ENCODE peak calls at places on chromosome 1, in ten cellular contexts. One of them, this sample, is unnamed.

GRCh38 chr1:155166006-155166372 is 7.1 kb downstream of the KRTCAP2 start:
- DNase-seq in H9: peak; percentile 60
- DNase-seq in OCI-LY7: no peak
- DNase-seq in mammary epithelial cell: no peak
- DNase-seq in CD8-positive, alpha-beta memory T cell: no peak
- DNase-seq in upper lobe of right lung: peak; percentile 54
- DNase-seq in mesenchymal stem cell: no peak
- DNase-seq in colonic mucosa: no peak
- DNase-seq in right lobe of liver: no peak
- DNase-seq in kidney: no peak
- DNase-seq in this sample: no peak

GRCh38 chr1:75097686-75098085 is 36.5 kb upstream of the LHX8 start:
- DNase-seq in H9: no peak
- DNase-seq in OCI-LY7: no peak
- DNase-seq in mammary epithelial cell: peak; percentile 55
- DNase-seq in CD8-positive, alpha-beta memory T cell: no peak
- DNase-seq in upper lobe of right lung: no peak
- DNase-seq in mesenchymal stem cell: no peak
- DNase-seq in colonic mucosa: no peak
- DNase-seq in right lobe of liver: no peak
- DNase-seq in kidney: no peak
- DNase-seq in this sample: no peak

GRCh38 chr1:167548059-167548932 is 5.3 kb downstream of the CREG1 start:
- DNase-seq in H9: no peak
- DNase-seq in OCI-LY7: no peak
- DNase-seq in mammary epithelial cell: peak; percentile 69
- DNase-seq in CD8-positive, alpha-beta memory T cell: no peak
- DNase-seq in upper lobe of right lung: no peak
- DNase-seq in mesenchymal stem cell: peak; percentile 86
- DNase-seq in colonic mucosa: no peak
- DNase-seq in right lobe of liver: no peak
- DNase-seq in kidney: no peak
- DNase-seq in this sample: no peak

GRCh38 chr1:164689672-164690655 is 131.0 kb downstream of the PBX1 start:
- DNase-seq in H9: no peak
- DNase-seq in OCI-LY7: no peak
- DNase-seq in mammary epithelial cell: no peak
- DNase-seq in CD8-positive, alpha-beta memory T cell: no peak
- DNase-seq in upper lobe of right lung: no peak
- DNase-seq in mesenchymal stem cell: no peak
- DNase-seq in colonic mucosa: no peak
- DNase-seq in right lobe of liver: no peak
- DNase-seq in kidney: no peak
- DNase-seq in this sample: no peak

GRCh38 chr1:34164510-34165381 is at the start of gene CSMD2:
- DNase-seq in H9: peak; percentile 68
- DNase-seq in OCI-LY7: no peak
- DNase-seq in mammary epithelial cell: peak; percentile 14
- DNase-seq in CD8-positive, alpha-beta memory T cell: no peak
- DNase-seq in upper lobe of right lung: peak; percentile 70
- DNase-seq in mesenchymal stem cell: peak; percentile 1
- DNase-seq in colonic mucosa: no peak
- DNase-seq in right lobe of liver: no peak
- DNase-seq in kidney: peak; percentile 74
- DNase-seq in this sample: no peak

GRCh38 chr1:183096889-183097288 is 73.7 kb downstream of the LAMC1 start:
- DNase-seq in H9: no peak
- DNase-seq in OCI-LY7: no peak
- DNase-seq in mammary epithelial cell: no peak
- DNase-seq in CD8-positive, alpha-beta memory T cell: no peak
- DNase-seq in upper lobe of right lung: no peak
- DNase-seq in mesenchymal stem cell: peak; percentile 90
- DNase-seq in colonic mucosa: no peak
- DNase-seq in right lobe of liver: no peak
- DNase-seq in kidney: no peak
- DNase-seq in this sample: no peak

GRCh38 chr1:205283270-205284147 is 38.0 kb downstream of the NUAK2 start:
- DNase-seq in H9: no peak
- DNase-seq in OCI-LY7: peak; percentile 40
- DNase-seq in mammary epithelial cell: no peak
- DNase-seq in CD8-positive, alpha-beta memory T cell: no peak
- DNase-seq in upper lobe of right lung: no peak
- DNase-seq in mesenchymal stem cell: no peak
- DNase-seq in colonic mucosa: no peak
- DNase-seq in right lobe of liver: no peak
- DNase-seq in kidney: no peak
- DNase-seq in this sample: no peak

GRCh38 chr1:164838786-164839185 is 279.8 kb downstream of the PBX1 start:
- DNase-seq in H9: no peak
- DNase-seq in OCI-LY7: no peak
- DNase-seq in mammary epithelial cell: peak; percentile 62
- DNase-seq in CD8-positive, alpha-beta memory T cell: no peak
- DNase-seq in upper lobe of right lung: no peak
- DNase-seq in mesenchymal stem cell: no peak
- DNase-seq in colonic mucosa: no peak
- DNase-seq in right lobe of liver: no peak
- DNase-seq in kidney: no peak
- DNase-seq in this sample: no peak

GRCh38 chr1:56301791-56302190 is 277.6 kb downstream of the PLPP3 start:
- DNase-seq in H9: no peak
- DNase-seq in OCI-LY7: no peak
- DNase-seq in mammary epithelial cell: no peak
- DNase-seq in CD8-positive, alpha-beta memory T cell: no peak
- DNase-seq in upper lobe of right lung: no peak
- DNase-seq in mesenchymal stem cell: peak; percentile 89
- DNase-seq in colonic mucosa: no peak
- DNase-seq in right lobe of liver: no peak
- DNase-seq in kidney: no peak
- DNase-seq in this sample: no peak

GRCh38 chr1:1423245-1423597 is 2.1 kb upstream of the ANKRD65 start:
- DNase-seq in H9: no peak
- DNase-seq in OCI-LY7: no peak
- DNase-seq in mammary epithelial cell: no peak
- DNase-seq in CD8-positive, alpha-beta memory T cell: no peak
- DNase-seq in upper lobe of right lung: no peak
- DNase-seq in mesenchymal stem cell: no peak
- DNase-seq in colonic mucosa: no peak
- DNase-seq in right lobe of liver: no peak
- DNase-seq in kidney: no peak
- DNase-seq in this sample: no peak

GRCh38 chr1:233261206-233261605 is 34.3 kb downstream of the PCNX2 start:
- DNase-seq in H9: no peak
- DNase-seq in OCI-LY7: no peak
- DNase-seq in mammary epithelial cell: peak; percentile 4
- DNase-seq in CD8-positive, alpha-beta memory T cell: no peak
- DNase-seq in upper lobe of right lung: no peak
- DNase-seq in mesenchymal stem cell: no peak
- DNase-seq in colonic mucosa: no peak
- DNase-seq in right lobe of liver: no peak
- DNase-seq in kidney: no peak
- DNase-seq in this sample: no peak

GRCh38 chr1:81832573-81832972 is 31.8 kb downstream of the ADGRL2 start:
- DNase-seq in H9: no peak
- DNase-seq in OCI-LY7: no peak
- DNase-seq in mammary epithelial cell: peak; percentile 12
- DNase-seq in CD8-positive, alpha-beta memory T cell: no peak
- DNase-seq in upper lobe of right lung: no peak
- DNase-seq in mesenchymal stem cell: peak; percentile 66
- DNase-seq in colonic mucosa: no peak
- DNase-seq in right lobe of liver: no peak
- DNase-seq in kidney: no peak
- DNase-seq in this sample: no peak

GRCh38 chr1:26472330-26472900 is at the start of gene HMGN2:
- DNase-seq in H9: peak; percentile 88
- DNase-seq in OCI-LY7: peak; percentile 96
- DNase-seq in mammary epithelial cell: peak; percentile 66
- DNase-seq in CD8-positive, alpha-beta memory T cell: peak; percentile 93
- DNase-seq in upper lobe of right lung: peak; percentile 96
- DNase-seq in mesenchymal stem cell: peak; percentile 86
- DNase-seq in colonic mucosa: peak; percentile 96
- DNase-seq in right lobe of liver: peak; percentile 93
- DNase-seq in kidney: peak; percentile 98
- DNase-seq in this sample: peak; percentile 86

GRCh38 chr1:10643607-10644306 is 152.7 kb downstream of the CASZ1 start:
- DNase-seq in H9: no peak
- DNase-seq in OCI-LY7: no peak
- DNase-seq in mammary epithelial cell: no peak
- DNase-seq in CD8-positive, alpha-beta memory T cell: no peak
- DNase-seq in upper lobe of right lung: no peak
- DNase-seq in mesenchymal stem cell: no peak
- DNase-seq in colonic mucosa: no peak
- DNase-seq in right lobe of liver: no peak
- DNase-seq in kidney: no peak
- DNase-seq in this sample: peak; percentile 64

GRCh38 chr1:7405844-7406500 is 365.1 kb upstream of the VAMP3 start:
- DNase-seq in H9: peak; percentile 15
- DNase-seq in OCI-LY7: no peak
- DNase-seq in mammary epithelial cell: no peak
- DNase-seq in CD8-positive, alpha-beta memory T cell: no peak
- DNase-seq in upper lobe of right lung: peak; percentile 33
- DNase-seq in mesenchymal stem cell: no peak
- DNase-seq in colonic mucosa: no peak
- DNase-seq in right lobe of liver: no peak
- DNase-seq in kidney: peak; percentile 42
- DNase-seq in this sample: no peak

GRCh38 chr1:7402548-7402850 is 368.6 kb upstream of the VAMP3 start:
- DNase-seq in H9: no peak
- DNase-seq in OCI-LY7: no peak
- DNase-seq in mammary epithelial cell: no peak
- DNase-seq in CD8-positive, alpha-beta memory T cell: no peak
- DNase-seq in upper lobe of right lung: no peak
- DNase-seq in mesenchymal stem cell: peak; percentile 41
- DNase-seq in colonic mucosa: no peak
- DNase-seq in right lobe of liver: no peak
- DNase-seq in kidney: no peak
- DNase-seq in this sample: no peak

GRCh38 chr1:7401814-7402547 is 369.1 kb upstream of the VAMP3 start:
- DNase-seq in H9: peak; percentile 72
- DNase-seq in OCI-LY7: no peak
- DNase-seq in mammary epithelial cell: peak; percentile 99
- DNase-seq in CD8-positive, alpha-beta memory T cell: no peak
- DNase-seq in upper lobe of right lung: no peak
- DNase-seq in mesenchymal stem cell: peak; percentile 99
- DNase-seq in colonic mucosa: peak; percentile 14
- DNase-seq in right lobe of liver: no peak
- DNase-seq in kidney: no peak
- DNase-seq in this sample: peak; percentile 18

GRCh38 chr1:7404046-7404742 is 366.9 kb upstream of the VAMP3 start:
- DNase-seq in H9: peak; percentile 20
- DNase-seq in OCI-LY7: no peak
- DNase-seq in mammary epithelial cell: no peak
- DNase-seq in CD8-positive, alpha-beta memory T cell: no peak
- DNase-seq in upper lobe of right lung: no peak
- DNase-seq in mesenchymal stem cell: no peak
- DNase-seq in colonic mucosa: no peak
- DNase-seq in right lobe of liver: no peak
- DNase-seq in kidney: no peak
- DNase-seq in this sample: peak; percentile 15

GRCh38 chr1:7403265-7404045 is 367.6 kb upstream of the VAMP3 start:
- DNase-seq in H9: peak; percentile 14
- DNase-seq in OCI-LY7: no peak
- DNase-seq in mammary epithelial cell: peak; percentile 55
- DNase-seq in CD8-positive, alpha-beta memory T cell: no peak
- DNase-seq in upper lobe of right lung: no peak
- DNase-seq in mesenchymal stem cell: peak; percentile 50
- DNase-seq in colonic mucosa: no peak
- DNase-seq in right lobe of liver: no peak
- DNase-seq in kidney: no peak
- DNase-seq in this sample: no peak
- H3K4me1 ChIP-seq in H9: peaks cover 2% of the 10 kb centered on the region
- H3K4me1 ChIP-seq in OCI-LY7: peaks cover 9% of the 10 kb centered on the region
- H3K4me1 ChIP-seq in mammary epithelial cell: peaks cover 11% of the 10 kb centered on the region
- H3K4me1 ChIP-seq in CD8-positive, alpha-beta memory T cell: no peaks in the 10 kb centered on the region
- H3K4me1 ChIP-seq in upper lobe of right lung: no peaks in the 10 kb centered on the region
- H3K4me1 ChIP-seq in mesenchymal stem cell: peaks cover 17% of the 10 kb centered on the region
- H3K4me1 ChIP-seq in colonic mucosa: no peaks in the 10 kb centered on the region
- H3K4me1 ChIP-seq in right lobe of liver: no peaks in the 10 kb centered on the region
- H3K4me1 ChIP-seq in kidney: no peaks in the 10 kb centered on the region
- H3K4me1 ChIP-seq in this sample: no peaks in the 10 kb centered on the region

GRCh38 chr1:178932552-178932906 is 61.7 kb upstream of the ANGPTL1 start:
- DNase-seq in H9: no peak
- DNase-seq in OCI-LY7: no peak
- DNase-seq in mammary epithelial cell: no peak
- DNase-seq in CD8-positive, alpha-beta memory T cell: no peak
- DNase-seq in upper lobe of right lung: no peak
- DNase-seq in mesenchymal stem cell: no peak
- DNase-seq in colonic mucosa: no peak
- DNase-seq in right lobe of liver: no peak
- DNase-seq in kidney: peak; percentile 57
- DNase-seq in this sample: no peak
- H3K4me1 ChIP-seq in H9: peaks cover 4% of the 10 kb centered on the region
- H3K4me1 ChIP-seq in OCI-LY7: no peaks in the 10 kb centered on the region
- H3K4me1 ChIP-seq in mammary epithelial cell: no peaks in the 10 kb centered on the region
- H3K4me1 ChIP-seq in CD8-positive, alpha-beta memory T cell: no peaks in the 10 kb centered on the region
- H3K4me1 ChIP-seq in upper lobe of right lung: peaks cover 22% of the 10 kb centered on the region
- H3K4me1 ChIP-seq in mesenchymal stem cell: peaks cover 5% of the 10 kb centered on the region
- H3K4me1 ChIP-seq in colonic mucosa: no peaks in the 10 kb centered on the region
- H3K4me1 ChIP-seq in right lobe of liver: no peaks in the 10 kb centered on the region
- H3K4me1 ChIP-seq in kidney: peaks cover 9% of the 10 kb centered on the region
- H3K4me1 ChIP-seq in this sample: peaks cover 6% of the 10 kb centered on the region

DNA sequence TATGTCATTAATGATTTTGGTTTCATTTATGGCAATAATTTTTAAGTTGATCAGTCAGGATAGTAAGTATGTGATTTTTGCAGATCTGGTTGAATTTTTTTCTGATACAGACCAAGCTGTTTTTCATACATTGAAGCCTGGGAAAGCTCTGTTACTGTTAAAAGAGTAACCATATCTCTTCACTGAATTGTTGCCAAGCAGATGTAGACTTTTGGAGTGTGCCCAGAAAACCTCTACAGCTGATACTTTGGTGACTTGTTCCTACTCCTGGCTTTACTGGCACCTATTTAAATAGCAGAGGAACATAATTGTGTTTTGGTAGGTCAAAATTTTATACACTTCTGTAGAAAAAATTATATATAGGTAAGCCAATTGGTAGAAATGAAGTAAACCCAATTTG is 49.4 kb downstream of the NFIA start:
- DNase-seq in H9: no peak
- DNase-seq in OCI-LY7: no peak
- DNase-seq in mammary epithelial cell: no peak
- DNase-seq in CD8-positive, alpha-beta memory T cell: no peak
- DNase-seq in upper lobe of right lung: no peak
- DNase-seq in mesenchymal stem cell: no peak
- DNase-seq in colonic mucosa: no peak
- DNase-seq in right lobe of liver: no peak
- DNase-seq in kidney: no peak
- DNase-seq in this sample: no peak
- H3K4me1 ChIP-seq in H9: no peaks in the 10 kb centered on the region
- H3K4me1 ChIP-seq in OCI-LY7: no peaks in the 10 kb centered on the region
- H3K4me1 ChIP-seq in mammary epithelial cell: peaks cover 12% of the 10 kb centered on the region
- H3K4me1 ChIP-seq in CD8-positive, alpha-beta memory T cell: no peaks in the 10 kb centered on the region
- H3K4me1 ChIP-seq in upper lobe of right lung: peaks cover 22% of the 10 kb centered on the region
- H3K4me1 ChIP-seq in mesenchymal stem cell: no peaks in the 10 kb centered on the region
- H3K4me1 ChIP-seq in colonic mucosa: peaks cover 9% of the 10 kb centered on the region
- H3K4me1 ChIP-seq in right lobe of liver: no peaks in the 10 kb centered on the region
- H3K4me1 ChIP-seq in kidney: no peaks in the 10 kb centered on the region
- H3K4me1 ChIP-seq in this sample: peaks cover 17% of the 10 kb centered on the region

DNA sequence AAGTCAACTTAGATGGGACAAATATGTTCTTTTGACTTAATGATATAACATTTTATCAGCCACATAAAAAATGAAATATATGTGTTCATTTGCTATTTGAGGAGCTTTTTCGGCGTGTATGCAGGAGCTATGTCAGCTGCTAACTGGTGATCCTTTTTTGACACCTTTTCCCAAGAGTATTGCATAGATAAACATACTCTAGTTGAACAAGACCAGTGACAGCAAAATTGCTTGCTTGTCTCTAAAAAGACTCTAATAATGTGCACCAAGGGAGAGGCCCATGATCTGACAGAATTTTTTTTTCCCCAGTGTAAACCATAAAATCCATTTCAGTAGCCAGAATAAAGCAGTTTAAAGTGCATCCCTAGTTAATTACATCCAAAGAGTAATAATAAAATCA is 103.6 kb upstream of the BARHL2 start:
- DNase-seq in H9: no peak
- DNase-seq in OCI-LY7: no peak
- DNase-seq in mammary epithelial cell: no peak
- DNase-seq in CD8-positive, alpha-beta memory T cell: no peak
- DNase-seq in upper lobe of right lung: no peak
- DNase-seq in mesenchymal stem cell: no peak
- DNase-seq in colonic mucosa: no peak
- DNase-seq in right lobe of liver: no peak
- DNase-seq in kidney: no peak
- DNase-seq in this sample: no peak
- H3K4me1 ChIP-seq in H9: no peaks in the 10 kb centered on the region
- H3K4me1 ChIP-seq in OCI-LY7: no peaks in the 10 kb centered on the region
- H3K4me1 ChIP-seq in mammary epithelial cell: peaks cover 13% of the 10 kb centered on the region
- H3K4me1 ChIP-seq in CD8-positive, alpha-beta memory T cell: no peaks in the 10 kb centered on the region
- H3K4me1 ChIP-seq in upper lobe of right lung: no peaks in the 10 kb centered on the region
- H3K4me1 ChIP-seq in mesenchymal stem cell: no peaks in the 10 kb centered on the region
- H3K4me1 ChIP-seq in colonic mucosa: no peaks in the 10 kb centered on the region
- H3K4me1 ChIP-seq in right lobe of liver: no peaks in the 10 kb centered on the region
- H3K4me1 ChIP-seq in kidney: no peaks in the 10 kb centered on the region
- H3K4me1 ChIP-seq in this sample: no peaks in the 10 kb centered on the region

This sample was measured in upper lobe of left lung.